ENCODE peak calls at places on chromosomes 12 and 14, in six cellular contexts. Z is stimulated activated effector memory CD8-positive, alpha-beta T cell treated with anti-CD3 and anti-CD28 coated beads, Interleukin-12 subunit alpha, Interleukin-12 subunit beta, amount 100 ng/mL, for 72 hours; S is naive thymus-derived CD4-positive, alpha-beta T cell; E is right cardiac atrium; H is naive B cell; L is natural killer cell. B is an unnamed sample.

GRCh38 chr12:106767954-106768501 is 6.5 kb upstream of the RIC8B start:
- ATAC-seq in Z (no peak), S (no peak), E (no peak), H (no peak), L (no peak), B (no peak)

GRCh38 chr14:76855066-76855465 is 28.9 kb downstream of the LRRC74A start:
- ATAC-seq in Z (no peak), S (no peak), E (no peak), H (no peak), L (no peak), B (no peak)

GRCh38 chr14:85252011-85252410 is 277.9 kb upstream of the FLRT2 start:
- ATAC-seq in Z (no peak), S (no peak), E (no peak), H (no peak), L (no peak), B (no peak)

GRCh38 chr12:130552483-130552996 is 163.6 kb downstream of the RIMBP2 start:
- ATAC-seq in Z (no peak), S (no peak), E (no peak), H (no peak), L (no peak), B (no peak)

GRCh38 chr14:89282191-89282590 is 134.8 kb downstream of the FOXN3 start:
- ATAC-seq in Z (no peak), S (no peak), E (no peak), H (no peak), L (no peak), B (no peak)

GRCh38 chr14:35205737-35206136 is 83.4 kb downstream of the PRORP start:
- ATAC-seq in Z (peak), S (no peak), E (no peak), H (no peak), L (peak), B (no peak)

GRCh38 chr12:98594050-98594853 is 766 bp downstream of the SLC25A3 start:
- ATAC-seq in Z (peak), S (peak), E (peak), H (no peak), L (peak), B (peak)

GRCh38 chr14:102530828-102531478 is 21.4 kb upstream of the ANKRD9 start:
- ATAC-seq in Z (no peak), S (peak), E (no peak), H (peak), L (no peak), B (no peak)

GRCh38 chr14:58826845-58827686 is 189.3 kb downstream of the DACT1 start:
- ATAC-seq in Z (no peak), S (no peak), E (no peak), H (no peak), L (no peak), B (no peak)

GRCh38 chr12:127445583-127445982 is 821.4 kb upstream of the TMEM132C start:
- ATAC-seq in Z (no peak), S (no peak), E (no peak), H (no peak), L (no peak), B (no peak)

GRCh38 chr14:103112488-103113243 is 10.6 kb upstream of the TNFAIP2 start:
- ATAC-seq in Z (no peak), S (no peak), E (no peak), H (no peak), L (no peak), B (no peak)